ENCODE peak calls at places on chromosome 14, in ten cellular contexts. One of them, this sample, is unnamed.

GRCh38 chr14:77111021-77111420 is 13.0 kb downstream of the CIPC start:
- DNase-seq in left lung: no peak
- DNase-seq in Right ventricle myocardium superior: no peak
- DNase-seq in stimulated activated CD8-positive, alpha-beta memory T cell treated with anti-CD3 and anti-CD28 coated beads, Interleukin-2, amount 100 ng/mL, for 1 hour: no peak
- DNase-seq in activated CD4-positive, alpha-beta memory T cell treated with anti-CD3 and anti-CD28 coated beads for 36 hours: no peak
- DNase-seq in K562: no peak
- DNase-seq in ovary: no peak
- DNase-seq in stimulated activated CD4-positive, alpha-beta T cell treated with anti-CD3 and anti-CD28 coated beads, Interleukin-15, amount 100 ng/mL, for 1 hour: no peak
- DNase-seq in hepatic stellate cell: no peak
- DNase-seq in GM23338: peak; percentile 92
- DNase-seq in this sample: no peak

GRCh38 chr14:67579636-67580035 is 20.4 kb downstream of the PIGH start:
- DNase-seq in left lung: no peak
- DNase-seq in Right ventricle myocardium superior: no peak
- DNase-seq in stimulated activated CD8-positive, alpha-beta memory T cell treated with anti-CD3 and anti-CD28 coated beads, Interleukin-2, amount 100 ng/mL, for 1 hour: no peak
- DNase-seq in activated CD4-positive, alpha-beta memory T cell treated with anti-CD3 and anti-CD28 coated beads for 36 hours: no peak
- DNase-seq in K562: no peak
- DNase-seq in ovary: no peak
- DNase-seq in stimulated activated CD4-positive, alpha-beta T cell treated with anti-CD3 and anti-CD28 coated beads, Interleukin-15, amount 100 ng/mL, for 1 hour: no peak
- DNase-seq in hepatic stellate cell: no peak
- DNase-seq in GM23338: no peak
- DNase-seq in this sample: no peak

GRCh38 chr14:59632381-59632780 is 55.8 kb upstream of the CCDC175 start:
- DNase-seq in left lung: no peak
- DNase-seq in Right ventricle myocardium superior: no peak
- DNase-seq in stimulated activated CD8-positive, alpha-beta memory T cell treated with anti-CD3 and anti-CD28 coated beads, Interleukin-2, amount 100 ng/mL, for 1 hour: no peak
- DNase-seq in activated CD4-positive, alpha-beta memory T cell treated with anti-CD3 and anti-CD28 coated beads for 36 hours: peak; percentile 37
- DNase-seq in K562: peak; percentile 18
- DNase-seq in ovary: no peak
- DNase-seq in stimulated activated CD4-positive, alpha-beta T cell treated with anti-CD3 and anti-CD28 coated beads, Interleukin-15, amount 100 ng/mL, for 1 hour: no peak
- DNase-seq in hepatic stellate cell: peak; percentile 37
- DNase-seq in GM23338: peak; percentile 73
- DNase-seq in this sample: peak; percentile 35

GRCh38 chr14:79476133-79476532 is 735.2 kb downstream of the DIO2 start:
- DNase-seq in left lung: no peak
- DNase-seq in Right ventricle myocardium superior: no peak
- DNase-seq in stimulated activated CD8-positive, alpha-beta memory T cell treated with anti-CD3 and anti-CD28 coated beads, Interleukin-2, amount 100 ng/mL, for 1 hour: no peak
- DNase-seq in activated CD4-positive, alpha-beta memory T cell treated with anti-CD3 and anti-CD28 coated beads for 36 hours: no peak
- DNase-seq in K562: no peak
- DNase-seq in ovary: no peak
- DNase-seq in stimulated activated CD4-positive, alpha-beta T cell treated with anti-CD3 and anti-CD28 coated beads, Interleukin-15, amount 100 ng/mL, for 1 hour: no peak
- DNase-seq in hepatic stellate cell: no peak
- DNase-seq in GM23338: no peak
- DNase-seq in this sample: no peak

GRCh38 chr14:70257526-70257925 is 68.8 kb upstream of the SLC8A3 start:
- DNase-seq in left lung: no peak
- DNase-seq in Right ventricle myocardium superior: no peak
- DNase-seq in stimulated activated CD8-positive, alpha-beta memory T cell treated with anti-CD3 and anti-CD28 coated beads, Interleukin-2, amount 100 ng/mL, for 1 hour: no peak
- DNase-seq in activated CD4-positive, alpha-beta memory T cell treated with anti-CD3 and anti-CD28 coated beads for 36 hours: peak; percentile 32
- DNase-seq in K562: peak; percentile 50
- DNase-seq in ovary: no peak
- DNase-seq in stimulated activated CD4-positive, alpha-beta T cell treated with anti-CD3 and anti-CD28 coated beads, Interleukin-15, amount 100 ng/mL, for 1 hour: no peak
- DNase-seq in hepatic stellate cell: no peak
- DNase-seq in GM23338: peak; percentile 72
- DNase-seq in this sample: no peak

GRCh38 chr14:23653046-23653445 is 16.9 kb downstream of the DHRS2 start:
- DNase-seq in left lung: no peak
- DNase-seq in Right ventricle myocardium superior: no peak
- DNase-seq in stimulated activated CD8-positive, alpha-beta memory T cell treated with anti-CD3 and anti-CD28 coated beads, Interleukin-2, amount 100 ng/mL, for 1 hour: no peak
- DNase-seq in activated CD4-positive, alpha-beta memory T cell treated with anti-CD3 and anti-CD28 coated beads for 36 hours: no peak
- DNase-seq in K562: no peak
- DNase-seq in ovary: no peak
- DNase-seq in stimulated activated CD4-positive, alpha-beta T cell treated with anti-CD3 and anti-CD28 coated beads, Interleukin-15, amount 100 ng/mL, for 1 hour: no peak
- DNase-seq in hepatic stellate cell: no peak
- DNase-seq in GM23338: no peak
- DNase-seq in this sample: no peak

GRCh38 chr14:91796622-91797347 is 64.9 kb upstream of the CATSPERB start:
- DNase-seq in left lung: no peak
- DNase-seq in Right ventricle myocardium superior: no peak
- DNase-seq in stimulated activated CD8-positive, alpha-beta memory T cell treated with anti-CD3 and anti-CD28 coated beads, Interleukin-2, amount 100 ng/mL, for 1 hour: no peak
- DNase-seq in activated CD4-positive, alpha-beta memory T cell treated with anti-CD3 and anti-CD28 coated beads for 36 hours: no peak
- DNase-seq in K562: no peak
- DNase-seq in ovary: no peak
- DNase-seq in stimulated activated CD4-positive, alpha-beta T cell treated with anti-CD3 and anti-CD28 coated beads, Interleukin-15, amount 100 ng/mL, for 1 hour: no peak
- DNase-seq in hepatic stellate cell: no peak
- DNase-seq in GM23338: no peak
- DNase-seq in this sample: no peak

GRCh38 chr14:52005625-52006024 is 16.3 kb downstream of the RTRAF start:
- DNase-seq in left lung: no peak
- DNase-seq in Right ventricle myocardium superior: no peak
- DNase-seq in stimulated activated CD8-positive, alpha-beta memory T cell treated with anti-CD3 and anti-CD28 coated beads, Interleukin-2, amount 100 ng/mL, for 1 hour: no peak
- DNase-seq in activated CD4-positive, alpha-beta memory T cell treated with anti-CD3 and anti-CD28 coated beads for 36 hours: no peak
- DNase-seq in K562: no peak
- DNase-seq in ovary: no peak
- DNase-seq in stimulated activated CD4-positive, alpha-beta T cell treated with anti-CD3 and anti-CD28 coated beads, Interleukin-15, amount 100 ng/mL, for 1 hour: no peak
- DNase-seq in hepatic stellate cell: no peak
- DNase-seq in GM23338: no peak
- DNase-seq in this sample: no peak

GRCh38 chr14:68547305-68548193 is 245.3 kb downstream of the ZFP36L1 start:
- DNase-seq in left lung: no peak
- DNase-seq in Right ventricle myocardium superior: no peak
- DNase-seq in stimulated activated CD8-positive, alpha-beta memory T cell treated with anti-CD3 and anti-CD28 coated beads, Interleukin-2, amount 100 ng/mL, for 1 hour: no peak
- DNase-seq in activated CD4-positive, alpha-beta memory T cell treated with anti-CD3 and anti-CD28 coated beads for 36 hours: no peak
- DNase-seq in K562: no peak
- DNase-seq in ovary: peak; percentile 75
- DNase-seq in stimulated activated CD4-positive, alpha-beta T cell treated with anti-CD3 and anti-CD28 coated beads, Interleukin-15, amount 100 ng/mL, for 1 hour: no peak
- DNase-seq in hepatic stellate cell: peak; percentile 76
- DNase-seq in GM23338: no peak
- DNase-seq in this sample: peak; percentile 74